ENCODE peak calls at places on chromosomes 16 and 17, in nine cellular contexts. L is SJSA1, R is cardiac fibroblast, Z is AG09309, O is endothelial cell of umbilical vein, X is mucosa of descending colon, F is RWPE2, N is fibroblast of lung, Q is coronary artery. H is an unnamed sample.

GRCh38 chr17:78174870-78175642 is 6.7 kb downstream of the SYNGR2 start:
- DNase-seq in O (no peak), X (no peak), L (no peak), N (no peak), Q (no peak), R (no peak), Z (no peak), F (no peak), H (no peak)

GRCh38 chr17:40548982-40549680 is 16.1 kb downstream of the CCR7 start:
- DNase-seq in Z (no peak), X (peak), F (no peak), N (peak), R (peak), L (peak), Q (peak), O (peak), H (peak)

GRCh38 chr16:1007284-1007850 is 25.8 kb downstream of the SOX8 start:
- DNase-seq in X (no peak), O (no peak), F (no peak), N (no peak), R (no peak), Z (no peak), Q (no peak), L (no peak), H (no peak)

GRCh38 chr16:72129976-72130656 is 36.5 kb downstream of the DHX38 start:
- DNase-seq in Z (no peak), R (no peak), X (no peak), F (no peak), N (no peak), O (no peak), L (no peak), Q (no peak), H (no peak)

GRCh38 chr17:55612691-55613141 is 101.5 kb upstream of the SMIM36 start:
- DNase-seq in Q (no peak), R (no peak), N (no peak), L (no peak), Z (no peak), F (no peak), X (no peak), O (no peak), H (peak)

GRCh38 chr16:11094838-11095565 is 150.6 kb downstream of the CLEC16A start:
- DNase-seq in Z (no peak), Q (no peak), R (no peak), N (no peak), O (no peak), L (no peak), X (no peak), F (no peak), H (no peak)

GRCh38 chr16:83475108-83475507 is 332.7 kb upstream of the HSBP1 start:
- DNase-seq in O (no peak), Z (no peak), R (no peak), N (no peak), X (no peak), L (no peak), Q (no peak), F (no peak), H (no peak)

GRCh38 chr16:11229906-11230305 is 26.1 kb downstream of the SOCS1 start:
- DNase-seq in O (no peak), Q (no peak), Z (no peak), F (no peak), R (no peak), N (no peak), X (peak), L (no peak), H (no peak)

GRCh38 chr17:21289902-21290571 is 5.5 kb downstream of the MAP2K3 start:
- DNase-seq in X (peak), O (no peak), F (no peak), Z (no peak), Q (no peak), L (no peak), R (no peak), N (no peak), H (peak)

GRCh38 chr16:3095869-3096268 is 3.2 kb downstream of the ZSCAN10 start:
- DNase-seq in F (no peak), L (no peak), O (no peak), Z (no peak), Q (no peak), X (peak), N (no peak), R (peak), H (no peak)

GRCh38 chr17:17750881-17751280 is 69.6 kb downstream of the RAI1 start:
- DNase-seq in X (no peak), Q (no peak), F (no peak), R (no peak), L (no peak), Z (no peak), N (no peak), O (no peak), H (no peak)

DNA sequence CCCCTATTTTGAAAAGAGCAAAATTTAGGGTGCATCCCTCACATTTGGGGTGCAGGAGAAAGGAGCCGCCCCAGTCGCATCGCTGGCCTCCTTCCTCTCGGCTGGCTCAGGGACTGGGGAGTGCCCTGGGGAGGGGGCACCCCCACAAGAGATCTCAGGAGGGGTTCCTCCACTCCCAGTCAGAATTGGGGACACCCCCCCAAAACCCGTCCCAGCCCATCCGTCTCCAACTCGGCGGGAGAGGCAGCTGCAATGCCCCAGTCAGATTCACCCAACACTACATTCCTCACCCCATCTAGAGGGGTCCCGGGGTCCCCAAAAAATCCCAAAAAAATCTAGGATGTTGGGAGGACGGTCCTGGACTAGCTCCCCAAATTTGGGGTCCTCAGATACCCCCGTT is 3.4 kb upstream of the BCL6B start:
- DNase-seq in Z (no peak), O (no peak), F (no peak), R (no peak), Q (no peak), X (no peak), N (no peak), L (no peak), H (no peak)
- H3K4me3 ChIP-seq in Z (peak), O (no peak), F (no peak), R (peak), Q (peak), X (peak), N (peak), L (peak), H (peak)

DNA sequence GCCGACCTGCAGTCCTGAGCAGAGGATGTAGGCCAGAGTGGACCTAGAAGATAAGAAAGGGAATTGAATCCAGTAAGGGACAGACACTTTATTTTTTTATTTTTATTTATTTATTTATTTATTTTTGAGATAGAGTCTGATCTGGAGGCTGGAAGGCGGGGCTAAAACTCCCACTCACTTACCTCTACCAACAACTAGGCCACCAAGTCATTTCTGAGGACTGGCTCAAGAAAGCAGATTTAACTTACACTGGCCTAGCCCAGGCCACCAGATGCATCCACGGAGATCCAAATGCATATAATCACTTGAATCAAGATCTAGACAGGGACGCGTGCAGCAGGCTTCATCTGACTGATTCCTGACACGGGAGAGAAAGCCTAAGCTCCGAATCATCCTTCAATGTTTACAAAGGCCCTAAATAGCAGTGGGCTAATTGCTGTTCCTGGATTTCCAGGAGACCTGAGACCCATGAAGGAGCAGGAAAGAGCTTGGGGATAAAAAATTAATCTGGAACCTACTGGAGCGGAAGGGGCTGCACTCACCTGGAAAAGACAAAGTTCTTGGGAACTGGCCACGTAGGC is 1.1 kb upstream of the ALOX12 start:
- DNase-seq in L (no peak), Q (no peak), X (no peak), F (no peak), N (peak), Z (no peak), R (no peak), O (no peak), H (no peak)
- H3K4me3 ChIP-seq in L (no peak), Q (no peak), X (no peak), F (peak), N (no peak), Z (no peak), R (no peak), O (no peak), H (no peak)

GRCh38 chr17:44561237-44561623 is 3.9 kb downstream of the FZD2 start:
- DNase-seq in O (no peak), F (no peak), Q (no peak), L (no peak), R (no peak), X (no peak), Z (no peak), N (no peak), H (no peak)
- H3K4me3 ChIP-seq in O (no peak), F (no peak), Q (no peak), L (no peak), R (no peak), X (no peak), Z (no peak), N (no peak), H (no peak)

DNA sequence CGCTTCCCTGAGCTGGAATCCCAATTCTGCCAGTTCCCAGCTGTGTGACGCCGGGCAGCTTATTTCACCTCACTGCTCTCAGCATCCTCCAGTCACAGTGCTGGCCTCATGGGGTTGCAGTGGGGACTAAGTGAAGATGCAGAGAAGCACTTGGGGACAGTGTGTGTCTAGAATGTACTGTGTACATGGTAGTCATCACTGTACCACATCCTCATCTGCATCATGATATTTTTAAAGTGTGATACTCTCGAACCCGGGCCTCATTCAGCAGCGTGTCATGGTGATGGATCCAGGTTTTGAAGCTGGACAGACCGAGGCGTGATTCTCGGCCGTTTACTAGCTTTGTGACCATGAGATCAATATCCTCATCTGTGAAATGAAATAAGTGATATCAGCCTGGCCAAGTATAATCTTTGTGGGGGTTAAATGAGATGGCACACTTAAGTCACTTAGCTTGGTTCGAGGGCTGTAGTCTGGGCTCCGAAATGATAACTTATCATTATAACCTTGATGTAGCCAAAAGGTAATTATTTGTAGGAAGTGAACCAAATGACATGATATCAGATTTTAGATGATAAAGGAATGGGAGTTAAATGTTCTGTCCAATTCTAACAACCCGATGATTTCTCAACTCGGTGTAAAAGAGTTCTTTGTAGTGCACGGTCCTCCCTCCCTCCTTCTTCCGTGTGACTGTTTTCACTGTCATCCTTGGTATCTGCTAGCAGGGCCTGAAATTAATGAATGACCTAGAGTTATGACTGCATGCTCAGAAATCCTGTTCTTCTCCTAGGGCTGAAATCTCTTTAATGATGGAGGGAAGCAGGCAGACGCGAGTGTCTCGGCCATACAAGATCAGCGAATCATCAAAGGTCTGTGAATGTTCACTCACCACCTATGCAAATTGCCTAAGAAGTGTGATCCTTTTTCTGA is 2.0 kb downstream of the KLHL36 start:
- DNase-seq in L (no peak), Q (no peak), X (no peak), O (no peak), N (peak), Z (peak), F (no peak), R (peak), H (no peak)
- H3K4me3 ChIP-seq in L (no peak), Q (peak), X (no peak), O (no peak), N (no peak), Z (no peak), F (no peak), R (no peak), H (no peak)

GRCh38 chr16:66660422-66661209 is 35.9 kb downstream of the CMTM4 start:
- DNase-seq in L (peak), Z (peak), F (peak), R (peak), X (no peak), N (peak), O (peak), Q (no peak), H (peak)
- H3K4me3 ChIP-seq in L (no peak), Z (no peak), F (no peak), R (no peak), X (no peak), N (no peak), O (no peak), Q (no peak), H (no peak)

GRCh38 chr16:68251812-68252211 is 6.6 kb downstream of the PLA2G15 start:
- DNase-seq in F (no peak), N (no peak), R (no peak), O (no peak), X (no peak), L (no peak), Q (no peak), Z (no peak), H (no peak)

GRCh38 chr16:68250951-68251350 is 5.8 kb downstream of the PLA2G15 start:
- DNase-seq in Z (no peak), L (no peak), F (no peak), N (no peak), Q (no peak), X (no peak), R (no peak), O (no peak), H (no peak)

GRCh38 chr16:68253721-68254120 is 8.5 kb downstream of the PLA2G15 start:
- DNase-seq in Z (no peak), X (no peak), N (no peak), Q (no peak), L (no peak), R (no peak), O (no peak), F (no peak), H (no peak)

GRCh38 chr16:68249361-68249760 is 4.2 kb downstream of the PLA2G15 start:
- DNase-seq in Q (no peak), X (no peak), F (no peak), O (no peak), Z (no peak), L (no peak), N (no peak), R (no peak), H (no peak)

GRCh38 chr16:68252383-68252782 is 7.2 kb downstream of the PLA2G15 start:
- DNase-seq in Q (no peak), F (no peak), X (no peak), O (no peak), N (no peak), R (no peak), L (no peak), Z (no peak), H (no peak)
- H3K4me3 ChIP-seq in Q (no peak), F (no peak), X (no peak), O (no peak), N (no peak), R (no peak), L (no peak), Z (no peak), H (no peak)

GRCh38 chr17:50691550-50692447 is 15.9 kb downstream of the ANKRD40 start:
- DNase-seq in X (no peak), F (no peak), Z (no peak), Q (no peak), L (no peak), R (peak), O (no peak), N (peak), H (no peak)

GRCh38 chr17:50689956-50690886 is 17.5 kb downstream of the ANKRD40 start:
- DNase-seq in R (no peak), F (no peak), N (peak), Q (no peak), L (no peak), X (no peak), O (no peak), Z (no peak), H (no peak)

GRCh38 chr17:50692448-50693040 is 15.2 kb downstream of the ANKRD40 start:
- DNase-seq in Q (no peak), O (no peak), F (no peak), L (no peak), N (no peak), Z (no peak), R (no peak), X (no peak), H (no peak)

GRCh38 chr17:50689251-50689650 is 18.5 kb downstream of the ANKRD40 start:
- DNase-seq in N (peak), Q (no peak), F (no peak), R (peak), O (no peak), L (no peak), X (no peak), Z (no peak), H (no peak)

DNA sequence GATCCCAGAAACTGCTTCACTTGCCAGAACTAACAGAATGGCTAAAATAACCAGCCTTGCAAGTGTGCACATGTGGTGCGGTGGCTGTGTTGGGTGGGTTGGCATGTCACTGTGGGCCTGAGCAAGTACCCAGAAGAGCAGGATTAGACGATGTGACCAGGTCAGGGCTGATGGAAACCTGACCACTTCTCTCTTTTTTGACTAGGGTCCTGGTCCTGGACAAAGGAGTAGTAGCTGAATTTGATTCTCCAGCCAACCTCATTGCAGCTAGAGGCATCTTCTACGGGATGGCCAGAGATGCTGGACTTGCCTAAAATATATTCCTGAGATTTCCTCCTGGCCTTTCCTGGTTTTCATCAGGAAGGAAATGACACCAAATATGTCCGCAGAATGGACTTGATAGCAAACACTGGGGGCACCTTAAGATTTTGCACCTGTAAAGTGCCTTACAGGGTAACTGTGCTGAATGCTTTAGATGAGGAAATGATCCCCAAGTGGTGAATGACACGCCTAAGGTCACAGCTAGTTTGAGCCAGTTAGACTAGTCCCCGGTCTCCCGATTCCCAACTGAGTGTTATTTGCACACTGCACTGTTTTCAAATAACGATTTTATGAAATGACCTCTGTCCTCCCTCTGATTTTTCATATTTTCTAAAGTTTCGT is 16.7 kb downstream of the ANKRD40 start:
- DNase-seq in F (no peak), L (no peak), N (no peak), R (no peak), Z (no peak), Q (no peak), O (no peak), X (no peak), H (no peak)
- H3K4me3 ChIP-seq in F (no peak), L (no peak), N (no peak), R (no peak), Z (no peak), Q (no peak), O (no peak), X (no peak), H (no peak)

DNA sequence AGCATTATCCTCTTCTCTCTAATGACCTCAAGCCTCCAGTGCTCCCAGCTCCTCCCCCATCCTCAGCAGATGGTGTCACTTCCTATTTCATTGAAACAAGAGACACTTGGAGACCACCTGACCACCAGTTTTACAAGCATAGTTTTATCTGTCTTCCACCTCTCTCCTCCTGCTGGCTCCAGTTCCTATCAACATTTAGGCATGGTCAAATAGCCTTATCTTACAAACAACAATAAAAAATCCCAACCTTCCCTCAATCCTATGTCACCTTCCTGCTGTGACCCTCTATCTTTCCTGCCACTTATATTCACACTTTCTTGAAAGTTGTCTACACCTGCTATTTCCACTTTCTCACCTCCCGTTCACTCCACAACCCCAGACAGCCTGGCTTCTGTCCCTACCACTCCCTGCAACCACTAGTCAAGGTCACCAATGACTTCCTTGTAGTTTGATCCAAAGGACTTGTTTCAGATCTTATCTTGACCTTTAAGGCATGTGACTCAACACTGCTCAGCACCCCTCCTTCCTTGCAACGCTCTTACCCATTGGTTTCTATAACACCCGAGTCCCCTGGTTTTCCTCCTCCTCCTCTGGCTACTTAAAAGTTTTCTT is 4.3 kb upstream of the NTN1 start:
- DNase-seq in Q (no peak), R (no peak), O (no peak), L (no peak), F (no peak), Z (no peak), N (no peak), X (no peak), H (peak)
- H3K4me3 ChIP-seq in Q (no peak), R (no peak), O (no peak), L (no peak), F (no peak), Z (no peak), N (no peak), X (no peak), H (no peak)

DNA sequence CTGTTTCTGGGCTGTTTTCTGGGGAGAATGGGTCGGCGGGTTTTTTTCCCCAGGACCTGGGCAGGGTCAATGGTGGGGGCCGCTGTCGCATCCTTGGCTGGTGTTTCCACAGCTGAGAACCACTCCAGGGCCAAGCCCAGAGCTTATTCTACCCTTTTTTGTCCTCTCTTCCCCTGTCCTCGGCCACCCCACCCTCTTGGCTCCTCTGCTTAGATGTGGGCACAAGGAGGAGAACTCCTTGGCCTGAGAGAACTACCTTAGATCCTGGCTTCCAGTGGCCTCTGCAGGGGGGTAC is 4.0 kb downstream of the NOD2 start:
- DNase-seq in Z (no peak), X (no peak), O (no peak), F (no peak), N (no peak), L (no peak), Q (no peak), R (no peak), H (no peak)
- H3K4me3 ChIP-seq in Z (no peak), X (no peak), O (no peak), F (no peak), N (no peak), L (no peak), Q (peak), R (no peak), H (peak)